ENCODE peak calls at places on chromosomes 6 and 20, in nine cellular contexts. L, Z, G, I, P, A, N, O and U are unnamed samples.

GRCh38 chr20:4070323-4071176 is 55.2 kb upstream of the RNF24 start:
- DNase-seq in Z (no peak), N (no peak), I (no peak), L (no peak), P (no peak), O (no peak), G (no peak), A (no peak), U (no peak)

GRCh38 chr20:35950093-35950492 is 4.2 kb downstream of the SCAND1 start:
- DNase-seq in O (no peak), P (no peak), A (no peak), N (no peak), Z (no peak), L (no peak), I (no peak), G (no peak), U (no peak)

GRCh38 chr6:107077710-107078109 is 37.6 kb downstream of the BEND3 start:
- DNase-seq in N (no peak), L (no peak), G (no peak), O (no peak), Z (no peak), P (no peak), A (no peak), I (no peak), U (no peak)

GRCh38 chr6:164640946-164641345 is 668.5 kb downstream of the C6orf118 start:
- DNase-seq in N (no peak), A (no peak), G (no peak), Z (no peak), I (no peak), P (no peak), L (no peak), O (no peak), U (no peak)

GRCh38 chr20:31840906-31841816 is 4.2 kb downstream of the FOXS1 start:
- DNase-seq in I (no peak), O (no peak), G (no peak), L (no peak), P (no peak), A (peak; percentile 59), Z (no peak), N (no peak), U (no peak)

GRCh38 chr6:160431791-160432404 is 83.7 kb downstream of the SLC22A3 start:
- DNase-seq in A (peak; percentile 90), G (no peak), P (no peak), N (no peak), I (no peak), L (no peak), Z (no peak), O (no peak), U (no peak)

GRCh38 chr20:51386586-51386985 is 155.9 kb downstream of the NFATC2 start:
- DNase-seq in N (no peak), Z (no peak), O (no peak), L (no peak), I (no peak), P (no peak), A (no peak), G (no peak), U (no peak)

GRCh38 chr6:1695546-1696494 is 86.1 kb downstream of the FOXC1 start:
- DNase-seq in Z (peak; percentile 60), P (no peak), N (no peak), I (no peak), A (peak; percentile 57), L (no peak), G (peak; percentile 59), O (no peak), U (no peak)

GRCh38 chr6:3355358-3356055 is 96.8 kb downstream of the PSMG4 start:
- DNase-seq in Z (peak; percentile 62), P (no peak), O (no peak), G (peak; percentile 24), N (no peak), I (no peak), A (no peak), L (no peak), U (no peak)

GRCh38 chr20:10513931-10514575 is 78.9 kb downstream of the SLX4IP start:
- DNase-seq in Z (no peak), I (no peak), O (no peak), A (peak; percentile 42), G (peak; percentile 49), P (no peak), N (no peak), L (no peak), U (no peak)

GRCh38 chr20:36462440-36463211 is 78.7 kb upstream of the MYL9 start:
- DNase-seq in A (peak; percentile 59), P (no peak), O (peak; percentile 36), N (peak; percentile 60), Z (peak; percentile 42), G (peak; percentile 75), L (peak; percentile 80), I (no peak), U (peak; percentile 32)

GRCh38 chr20:10848810-10849370 is 175.1 kb upstream of the JAG1 start:
- DNase-seq in P (no peak), Z (peak; percentile 93), A (peak; percentile 95), N (peak; percentile 94), G (peak; percentile 88), L (peak; percentile 19), O (no peak), I (peak; percentile 72), U (no peak)

GRCh38 chr6:11429577-11429976 is 108.0 kb upstream of the TMEM170B start:
- DNase-seq in Z (peak; percentile 93), A (no peak), G (no peak), L (no peak), P (no peak), N (no peak), I (no peak), O (no peak), U (no peak)

GRCh38 chr6:149851461-149851860 is 12.7 kb downstream of the LRP11 start:
- DNase-seq in P (no peak), G (peak; percentile 80), O (no peak), Z (peak; percentile 27), L (no peak), A (no peak), N (peak; percentile 78), I (no peak), U (no peak)

GRCh38 chr20:316316-317068 is 8.9 kb upstream of the SOX12 start:
- DNase-seq in N (peak; percentile 88), G (peak; percentile 55), O (no peak), I (no peak), L (no peak), A (no peak), P (no peak), Z (no peak), U (no peak)

GRCh38 chr6:22308939-22309338 is 12.1 kb upstream of the PRL start:
- DNase-seq in P (no peak), I (no peak), N (no peak), Z (no peak), L (no peak), A (no peak), O (no peak), G (no peak), U (no peak)

GRCh38 chr6:75624335-75624734 is 22.7 kb downstream of the SENP6 start:
- DNase-seq in L (no peak), O (no peak), P (no peak), Z (no peak), I (no peak), N (no peak), G (no peak), A (no peak), U (no peak)
- TF ChIP-seq CTCF in L (no peak), O (no peak), P (no peak), Z (no peak), I (no peak), N (no peak), G (no peak), A (no peak), U (no peak)

GRCh38 chr6:168662301-168662936 is 221.4 kb downstream of the SMOC2 start:
- DNase-seq in P (no peak), A (no peak), L (no peak), Z (no peak), I (no peak), N (no peak), G (no peak), O (peak; percentile 9), U (no peak)

GRCh38 chr6:168670386-168670985 is 229.5 kb downstream of the SMOC2 start:
- DNase-seq in L (no peak), I (no peak), P (no peak), Z (no peak), N (no peak), O (no peak), G (no peak), A (no peak), U (no peak)

GRCh38 chr6:168667428-168667805 is 226.4 kb downstream of the SMOC2 start:
- DNase-seq in G (no peak), O (no peak), N (no peak), L (no peak), Z (no peak), A (no peak), I (no peak), P (no peak), U (no peak)

GRCh38 chr6:168666751-168667427 is 225.9 kb downstream of the SMOC2 start:
- DNase-seq in O (no peak), I (no peak), P (no peak), A (no peak), Z (no peak), G (no peak), N (no peak), L (no peak), U (no peak)

GRCh38 chr6:168666170-168666569 is 225.2 kb downstream of the SMOC2 start:
- DNase-seq in Z (no peak), O (no peak), I (no peak), G (no peak), A (no peak), P (no peak), L (no peak), N (no peak), U (no peak)
- TF ChIP-seq CTCF in Z (no peak), O (no peak), I (no peak), G (no peak), A (no peak), P (no peak), L (no peak), N (no peak), U (no peak)

DNA sequence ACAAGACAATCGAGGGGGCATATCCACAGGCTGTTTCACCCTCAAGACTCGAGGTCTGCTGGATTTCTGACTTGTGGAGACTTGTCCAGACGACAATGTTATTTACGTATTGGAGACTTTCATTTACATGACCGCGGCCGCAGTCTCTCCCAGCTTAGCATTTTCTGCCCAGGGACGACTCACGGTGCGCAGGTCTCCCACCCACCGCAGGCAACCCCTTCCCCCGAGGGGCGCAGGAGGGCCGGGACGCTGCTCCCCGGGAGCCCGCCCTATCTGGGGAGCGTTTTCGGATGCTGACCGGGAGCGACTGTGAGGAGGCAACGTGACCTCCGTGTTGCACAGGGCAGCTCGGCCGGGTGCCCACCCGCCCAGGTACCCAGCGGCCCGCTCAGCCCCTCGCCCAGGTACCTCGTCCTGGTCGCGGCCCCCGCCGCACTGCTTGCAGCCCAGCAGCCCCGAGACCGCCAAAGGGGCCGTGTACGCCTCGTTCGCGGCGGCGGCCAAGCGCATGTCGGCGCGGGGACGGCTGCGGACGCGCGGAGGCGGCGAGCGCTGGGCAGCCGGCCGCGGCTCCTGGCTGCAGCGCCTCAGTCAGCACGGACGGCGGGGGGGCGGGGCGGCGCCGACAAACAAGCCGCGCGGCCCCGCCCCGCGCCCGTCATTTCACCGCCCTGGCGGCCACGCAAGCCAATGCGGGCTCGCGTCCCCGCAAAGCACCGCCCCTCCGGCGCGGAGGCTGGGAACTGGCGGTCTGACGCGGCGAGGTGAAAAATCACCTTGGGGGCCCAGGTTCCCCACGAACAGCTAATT is 85.5 kb downstream of the SESN1 start:
- DNase-seq in P (peak; percentile 83), A (peak; percentile 76), L (peak; percentile 98), I (peak; percentile 48), G (peak; percentile 88), O (peak; percentile 97), Z (peak; percentile 91), N (peak; percentile 82), U (peak; percentile 93)
- TF ChIP-seq CTCF in P (no peak), A (peak; percentile 24), L (peak; percentile 59), I (no peak), G (no peak), O (peak; percentile 74), Z (no peak), N (no peak), U (no peak)

GRCh38 chr20:44222969-44223368 is 12.4 kb upstream of the OSER1 start:
- DNase-seq in O (no peak), P (no peak), I (no peak), A (no peak), L (peak; percentile 28), G (no peak), Z (no peak), N (no peak), U (no peak)
- TF ChIP-seq CTCF in O (no peak), P (no peak), I (no peak), A (no peak), L (no peak), G (no peak), Z (no peak), N (no peak), U (no peak)